ENCODE peak calls at places on chromosomes 7 and 10, in eight cellular contexts. S, O, P, Q, F, I, X and R are unnamed samples.

GRCh38 chr7:35371221-35371620 is 117.3 kb upstream of the TBX20 start:
- DNase-seq in S (no peak), O (no peak), P (no peak), Q (no peak), F (no peak), I (no peak), X (no peak), R (no peak)

GRCh38 chr7:377069-378040 is 87.4 kb downstream of the FOXL3 start:
- DNase-seq in S (no peak), O (no peak), P (peak; percentile 14), Q (no peak), F (no peak), I (no peak), X (no peak), R (no peak)

GRCh38 chr10:10542368-10542961 is 475.2 kb upstream of the CELF2 start:
- DNase-seq in S (no peak), O (no peak), P (no peak), Q (no peak), F (no peak), I (no peak), X (no peak), R (no peak)

GRCh38 chr10:130571674-130572073 is 435.5 kb downstream of the GLRX3 start:
- DNase-seq in S (no peak), O (no peak), P (no peak), Q (no peak), F (no peak), I (no peak), X (no peak), R (no peak)

GRCh38 chr7:73971701-73972341 is 56.2 kb upstream of the ELN start:
- DNase-seq in S (no peak), O (no peak), P (no peak), Q (no peak), F (no peak), I (no peak), X (no peak), R (peak; percentile 38)

GRCh38 chr7:139822855-139823254 is 6.2 kb upstream of the TBXAS1 start:
- DNase-seq in S (no peak), O (no peak), P (no peak), Q (no peak), F (no peak), I (no peak), X (no peak), R (no peak)

GRCh38 chr7:33091111-33091531 is 18.1 kb downstream of the RP9 start:
- DNase-seq in S (peak; percentile 70), O (no peak), P (no peak), Q (peak; percentile 16), F (no peak), I (no peak), X (no peak), R (no peak)

GRCh38 chr7:2101630-2102374 is 130.9 kb downstream of the MAD1L1 start:
- DNase-seq in S (no peak), O (no peak), P (no peak), Q (no peak), F (no peak), I (no peak), X (no peak), R (no peak)

GRCh38 chr7:155281411-155281969 is 16.2 kb upstream of the INSIG1 start:
- DNase-seq in S (no peak), O (no peak), P (no peak), Q (no peak), F (no peak), I (no peak), X (no peak), R (no peak)

GRCh38 chr7:157432541-157432956 is 95.7 kb downstream of the DNAJB6 start:
- DNase-seq in S (peak; percentile 75), O (no peak), P (no peak), Q (no peak), F (peak; percentile 64), I (peak; percentile 47), X (no peak), R (peak; percentile 82)

GRCh38 chr7:26078437-26079362 is 73.3 kb upstream of the NFE2L3 start:
- DNase-seq in S (peak; percentile 50), O (peak; percentile 54), P (peak; percentile 81), Q (no peak), F (peak; percentile 83), I (peak; percentile 90), X (peak; percentile 78), R (peak; percentile 36)

GRCh38 chr10:6014241-6014761 is 37.0 kb upstream of the IL15RA start:
- DNase-seq in S (peak; percentile 62), O (no peak), P (no peak), Q (peak; percentile 5), F (peak; percentile 49), I (peak; percentile 79), X (peak; percentile 52), R (no peak)

GRCh38 chr10:130301026-130301892 is 165.1 kb downstream of the GLRX3 start:
- DNase-seq in S (no peak), O (no peak), P (peak; percentile 57), Q (no peak), F (no peak), I (peak; percentile 89), X (no peak), R (no peak)

GRCh38 chr7:34748244-34749039 is 90.4 kb downstream of the NPSR1 start:
- DNase-seq in S (peak; percentile 77), O (no peak), P (no peak), Q (peak; percentile 49), F (peak; percentile 100), I (no peak), X (no peak), R (no peak)

GRCh38 chr7:55792048-55792447 is 70.5 kb downstream of the SEPTIN14 start:
- DNase-seq in S (no peak), O (no peak), P (no peak), Q (no peak), F (no peak), I (no peak), X (no peak), R (no peak)

GRCh38 chr7:127903913-127904705 is 127.1 kb downstream of the LRRC4 start:
- DNase-seq in S (peak; percentile 6), O (no peak), P (no peak), Q (no peak), F (no peak), I (no peak), X (no peak), R (no peak)

GRCh38 chr7:46317256-46317655 is 396.2 kb upstream of the IGFBP3 start:
- DNase-seq in S (peak; percentile 48), O (no peak), P (no peak), Q (no peak), F (no peak), I (no peak), X (no peak), R (no peak)

GRCh38 chr7:100745184-100745583 is 11.8 kb downstream of the ZAN start:
- DNase-seq in S (peak; percentile 3), O (no peak), P (no peak), Q (no peak), F (no peak), I (peak; percentile 40), X (peak; percentile 48), R (no peak)

GRCh38 chr10:52256832-52257691 is 57.0 kb upstream of the DKK1 start:
- DNase-seq in S (no peak), O (no peak), P (no peak), Q (no peak), F (peak; percentile 40), I (peak; percentile 5), X (no peak), R (no peak)

GRCh38 chr7:96426027-96426426 is 104.1 kb upstream of the SLC25A13 start:
- DNase-seq in S (no peak), O (no peak), P (no peak), Q (no peak), F (no peak), I (no peak), X (no peak), R (no peak)

GRCh38 chr10:86294346-86295265 is 72.0 kb downstream of the GRID1 start:
- DNase-seq in S (no peak), O (no peak), P (no peak), Q (no peak), F (no peak), I (no peak), X (no peak), R (peak; percentile 41)